ENCODE peak calls at places on chromosomes 4 and X, in five cellular contexts. One of them, this sample, is unnamed.

GRCh38 chr4:185128272-185129119 is 14.6 kb upstream of the SLC25A4 start:
- DNase-seq in cardiac muscle cell: peak
- DNase-seq in choroid plexus epithelial cell: peak
- DNase-seq in SK-N-SH: peak
- DNase-seq in left ventricle myocardium inferior: peak
- DNase-seq in this sample: no peak

GRCh38 chrX:12978205-12979010 is 3.5 kb downstream of the TMSB4X start:
- DNase-seq in SK-N-SH: no peak
- DNase-seq in left ventricle myocardium inferior: peak
- DNase-seq in cardiac muscle cell: peak
- DNase-seq in choroid plexus epithelial cell: peak
- DNase-seq in this sample: peak

GRCh38 chrX:47854474-47854873 is 17.8 kb downstream of the ZNF81 start:
- DNase-seq in choroid plexus epithelial cell: peak
- DNase-seq in left ventricle myocardium inferior: peak
- DNase-seq in SK-N-SH: peak
- DNase-seq in cardiac muscle cell: peak
- DNase-seq in this sample: peak

GRCh38 chr4:71941001-71941400 is 90.8 kb upstream of the NPFFR2 start:
- DNase-seq in choroid plexus epithelial cell: peak
- DNase-seq in SK-N-SH: peak
- DNase-seq in left ventricle myocardium inferior: no peak
- DNase-seq in cardiac muscle cell: peak
- DNase-seq in this sample: peak

GRCh38 chrX:142576615-142577014 is 371.5 kb upstream of the MAGEC2 start:
- DNase-seq in SK-N-SH: no peak
- DNase-seq in cardiac muscle cell: no peak
- DNase-seq in choroid plexus epithelial cell: no peak
- DNase-seq in left ventricle myocardium inferior: no peak
- DNase-seq in this sample: no peak

GRCh38 chr4:54228563-54229501 is at the start of gene PDGFRA:
- DNase-seq in left ventricle myocardium inferior: peak
- DNase-seq in choroid plexus epithelial cell: peak
- DNase-seq in cardiac muscle cell: peak
- DNase-seq in SK-N-SH: peak
- DNase-seq in this sample: peak

GRCh38 chr4:93448691-93449293 is 379.8 kb upstream of the ATOH1 start:
- DNase-seq in choroid plexus epithelial cell: no peak
- DNase-seq in left ventricle myocardium inferior: no peak
- DNase-seq in SK-N-SH: no peak
- DNase-seq in cardiac muscle cell: no peak
- DNase-seq in this sample: no peak

GRCh38 chr4:142396279-142396678 is 449.8 kb downstream of the INPP4B start:
- DNase-seq in cardiac muscle cell: peak
- DNase-seq in SK-N-SH: no peak
- DNase-seq in left ventricle myocardium inferior: no peak
- DNase-seq in choroid plexus epithelial cell: no peak
- DNase-seq in this sample: peak

GRCh38 chr4:156723951-156724668 is 247.5 kb downstream of the PDGFC start:
- DNase-seq in cardiac muscle cell: no peak
- DNase-seq in SK-N-SH: no peak
- DNase-seq in left ventricle myocardium inferior: no peak
- DNase-seq in choroid plexus epithelial cell: no peak
- DNase-seq in this sample: no peak

GRCh38 chrX:3371163-3371562 is 24.7 kb upstream of the MXRA5 start:
- DNase-seq in SK-N-SH: no peak
- DNase-seq in cardiac muscle cell: no peak
- DNase-seq in left ventricle myocardium inferior: no peak
- DNase-seq in choroid plexus epithelial cell: no peak
- DNase-seq in this sample: no peak

DNA sequence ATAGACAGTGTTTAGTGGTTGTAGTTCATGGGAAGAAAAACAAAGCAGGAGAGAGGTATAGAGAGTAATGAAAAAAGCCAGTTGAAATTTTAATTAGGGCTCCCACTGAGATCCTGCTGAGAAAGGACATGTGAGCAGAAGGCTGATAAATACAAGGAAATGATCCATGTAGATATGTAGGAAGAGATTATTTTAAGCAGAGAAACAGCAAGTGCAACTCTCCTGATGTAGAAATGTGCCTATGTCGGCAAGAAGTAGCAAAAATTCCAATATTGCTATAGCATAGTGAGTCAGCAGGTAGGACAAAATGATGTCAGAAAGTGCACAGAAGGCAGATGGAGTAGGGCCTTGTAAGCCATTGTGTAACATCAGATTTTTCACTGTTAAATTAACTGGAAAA is 1027.3 kb downstream of the PCDH18 start:
- DNase-seq in left ventricle myocardium inferior: no peak
- DNase-seq in SK-N-SH: no peak
- DNase-seq in cardiac muscle cell: no peak
- DNase-seq in choroid plexus epithelial cell: peak
- DNase-seq in this sample: no peak
- TF ChIP-seq CTCF in left ventricle myocardium inferior: no peak
- TF ChIP-seq CTCF in SK-N-SH: no peak
- TF ChIP-seq CTCF in cardiac muscle cell: no peak
- TF ChIP-seq CTCF in choroid plexus epithelial cell: no peak
- TF ChIP-seq CTCF in this sample: no peak

GRCh38 chr4:133156096-133156495 is 7.0 kb downstream of the PCDH10 start:
- DNase-seq in left ventricle myocardium inferior: no peak
- DNase-seq in SK-N-SH: no peak
- DNase-seq in cardiac muscle cell: no peak
- DNase-seq in choroid plexus epithelial cell: no peak
- DNase-seq in this sample: no peak
- H3K4me3 ChIP-seq in left ventricle myocardium inferior: no peak
- H3K4me3 ChIP-seq in SK-N-SH: no peak
- H3K4me3 ChIP-seq in cardiac muscle cell: no peak
- H3K4me3 ChIP-seq in choroid plexus epithelial cell: no peak
- H3K4me3 ChIP-seq in this sample: no peak

DNA sequence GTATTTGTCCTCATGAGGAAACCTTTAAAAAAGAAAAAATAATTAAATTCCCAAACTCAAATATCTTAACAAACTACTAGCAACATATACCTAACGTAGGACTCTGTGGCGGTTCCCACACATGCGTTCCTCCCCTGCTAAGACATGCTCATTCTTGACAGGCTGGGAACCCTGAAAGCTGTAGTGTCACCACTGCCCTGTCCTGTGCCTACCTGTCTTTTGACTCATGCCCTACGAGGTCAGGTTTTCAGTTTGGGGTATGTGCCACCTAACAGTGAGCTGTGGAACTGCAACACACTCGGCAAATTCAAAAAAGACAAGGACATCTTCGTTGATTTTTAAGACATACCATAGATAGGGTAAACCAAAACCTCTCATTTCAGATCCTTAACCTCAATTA is 17.8 kb downstream of the IDS start:
- DNase-seq in left ventricle myocardium inferior: no peak
- DNase-seq in cardiac muscle cell: no peak
- DNase-seq in SK-N-SH: no peak
- DNase-seq in choroid plexus epithelial cell: no peak
- DNase-seq in this sample: no peak
- TF ChIP-seq CTCF in left ventricle myocardium inferior: peak
- TF ChIP-seq CTCF in cardiac muscle cell: peak
- TF ChIP-seq CTCF in SK-N-SH: peak
- TF ChIP-seq CTCF in choroid plexus epithelial cell: peak
- TF ChIP-seq CTCF in this sample: peak

DNA sequence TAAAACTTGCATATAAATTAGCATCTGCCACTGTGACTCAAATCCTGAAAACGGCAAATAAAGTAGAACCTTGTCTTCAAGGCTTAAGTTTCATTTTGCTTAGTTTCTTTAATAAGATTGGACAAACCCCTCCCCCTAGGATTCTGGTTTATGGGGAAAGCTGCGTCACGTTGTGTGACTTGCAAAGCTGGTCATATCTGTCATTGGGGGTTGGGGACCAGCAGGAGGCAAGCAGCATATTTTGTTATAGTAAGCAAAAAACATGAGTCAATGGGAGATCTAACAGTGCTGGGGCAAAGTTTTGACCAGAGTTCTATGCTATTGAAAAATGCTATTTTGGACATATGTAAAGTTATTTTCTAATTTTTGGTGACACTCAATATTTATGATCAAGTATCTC is 407.3 kb downstream of the PCDH18 start:
- DNase-seq in left ventricle myocardium inferior: no peak
- DNase-seq in choroid plexus epithelial cell: peak
- DNase-seq in SK-N-SH: no peak
- DNase-seq in cardiac muscle cell: peak
- DNase-seq in this sample: peak
- H3K4me3 ChIP-seq in left ventricle myocardium inferior: peak
- H3K4me3 ChIP-seq in choroid plexus epithelial cell: peak
- H3K4me3 ChIP-seq in SK-N-SH: no peak
- H3K4me3 ChIP-seq in cardiac muscle cell: no peak
- H3K4me3 ChIP-seq in this sample: peak

This sample was measured in AG10803.